ENCODE peak calls at places on chromosome 21, in seven cellular contexts. W is DND-41, B is body of pancreas, V is prostate gland, O is PC-3, M is thoracic aorta, J is cardiac muscle cell. A is an unnamed sample.

GRCh38 chr21:38643404-38644023 is 145.2 kb upstream of the ERG start:
- DNase-seq in W (no peak), B (no peak), V (no peak), O (no peak), M (no peak), J (no peak), A (no peak)

GRCh38 chr21:9758141-9758540 is 763.2 kb upstream of the TPTE start:
- DNase-seq in W (no peak), B (no peak), V (no peak), O (no peak), M (no peak), J (no peak), A (no peak)

GRCh38 chr21:38979271-38980196 is 173.8 kb downstream of the ETS2 start:
- DNase-seq in W (peak; percentile 85), B (peak; percentile 25), V (no peak), O (peak; percentile 35), M (no peak), J (peak; percentile 48), A (no peak)

GRCh38 chr21:38433516-38433915 is 64.8 kb downstream of the ERG start:
- DNase-seq in W (no peak), B (no peak), V (no peak), O (no peak), M (no peak), J (no peak), A (no peak)

GRCh38 chr21:42655797-42656770 is 2.7 kb downstream of the PDE9A start:
- DNase-seq in W (no peak), B (no peak), V (peak; percentile 39), O (peak; percentile 86), M (no peak), J (no peak), A (no peak)

GRCh38 chr21:15401331-15401730 is 328.5 kb upstream of the USP25 start:
- DNase-seq in W (no peak), B (no peak), V (no peak), O (no peak), M (no peak), J (no peak), A (no peak)

GRCh38 chr21:15015622-15016471 is 49.0 kb downstream of the NRIP1 start:
- DNase-seq in W (no peak), B (no peak), V (no peak), O (peak; percentile 79), M (no peak), J (peak; percentile 59), A (no peak)

GRCh38 chr21:28991861-28992525 is 684 bp downstream of the LTN1 start:
- DNase-seq in W (peak; percentile 11), B (no peak), V (peak; percentile 10), O (no peak), M (no peak), J (no peak), A (no peak)

GRCh38 chr21:29163381-29164115 is 33.1 kb downstream of the MAP3K7CL start:
- DNase-seq in W (no peak), B (peak; percentile 13), V (no peak), O (no peak), M (no peak), J (peak; percentile 70), A (peak; percentile 47)

GRCh38 chr21:29301703-29302102 is 3.0 kb downstream of the BACH1 start:
- DNase-seq in W (no peak), B (no peak), V (no peak), O (no peak), M (no peak), J (no peak), A (no peak)

GRCh38 chr21:29697555-29698193 is 242.1 kb downstream of the GRIK1 start:
- DNase-seq in W (no peak), B (no peak), V (no peak), O (no peak), M (no peak), J (no peak), A (no peak)

GRCh38 chr21:38455403-38455802 is 42.9 kb downstream of the ERG start:
- DNase-seq in W (no peak), B (no peak), V (no peak), O (no peak), M (no peak), J (peak; percentile 47), A (no peak)

GRCh38 chr21:41852151-41852928 is 26.8 kb downstream of the PRDM15 start:
- DNase-seq in W (no peak), B (no peak), V (no peak), O (no peak), M (no peak), J (no peak), A (no peak)

GRCh38 chr21:16280731-16281130 is 550.9 kb downstream of the USP25 start:
- DNase-seq in W (no peak), B (no peak), V (no peak), O (no peak), M (no peak), J (peak; percentile 19), A (no peak)

GRCh38 chr21:38787461-38788274 is 18.1 kb upstream of the ETS2 start:
- DNase-seq in W (peak; percentile 47), B (peak; percentile 94), V (peak; percentile 83), O (peak; percentile 99), M (no peak), J (no peak), A (no peak)

GRCh38 chr21:41318218-41318617 is 1.6 kb downstream of the FAM3B start:
- DNase-seq in W (no peak), B (no peak), V (no peak), O (no peak), M (no peak), J (no peak), A (no peak)

GRCh38 chr21:44286716-44287632 is 1.3 kb downstream of the AIRE start:
- DNase-seq in W (no peak), B (no peak), V (no peak), O (no peak), M (no peak), J (no peak), A (no peak)

GRCh38 chr21:37866027-37866426 is 50.2 kb downstream of the KCNJ6 start:
- DNase-seq in W (no peak), B (peak; percentile 35), V (no peak), O (no peak), M (no peak), J (no peak), A (no peak)

GRCh38 chr21:37974081-37974480 is 57.8 kb upstream of the KCNJ6 start:
- DNase-seq in W (no peak), B (no peak), V (no peak), O (peak; percentile 73), M (no peak), J (no peak), A (no peak)

GRCh38 chr21:29181799-29182470 is 51.5 kb downstream of the MAP3K7CL start:
- DNase-seq in W (no peak), B (peak; percentile 37), V (peak; percentile 60), O (peak; percentile 75), M (no peak), J (peak; percentile 89), A (no peak)

GRCh38 chr21:34122047-34122446 is 48.7 kb downstream of the MRPS6 start:
- DNase-seq in W (no peak), B (peak; percentile 42), V (peak; percentile 34), O (no peak), M (no peak), J (no peak), A (no peak)

GRCh38 chr21:26124421-26124833 is 46.1 kb downstream of the APP start:
- DNase-seq in W (no peak), B (no peak), V (no peak), O (no peak), M (no peak), J (peak; percentile 60), A (no peak)

GRCh38 chr21:32576011-32576410 is 9.3 kb downstream of the TCP10L start:
- DNase-seq in W (no peak), B (no peak), V (no peak), O (no peak), M (no peak), J (no peak), A (no peak)
- TF ChIP-seq CTCF in W (no peak), B (no peak), V (no peak), O (no peak), M (no peak), J (no peak), A (no peak)

DNA sequence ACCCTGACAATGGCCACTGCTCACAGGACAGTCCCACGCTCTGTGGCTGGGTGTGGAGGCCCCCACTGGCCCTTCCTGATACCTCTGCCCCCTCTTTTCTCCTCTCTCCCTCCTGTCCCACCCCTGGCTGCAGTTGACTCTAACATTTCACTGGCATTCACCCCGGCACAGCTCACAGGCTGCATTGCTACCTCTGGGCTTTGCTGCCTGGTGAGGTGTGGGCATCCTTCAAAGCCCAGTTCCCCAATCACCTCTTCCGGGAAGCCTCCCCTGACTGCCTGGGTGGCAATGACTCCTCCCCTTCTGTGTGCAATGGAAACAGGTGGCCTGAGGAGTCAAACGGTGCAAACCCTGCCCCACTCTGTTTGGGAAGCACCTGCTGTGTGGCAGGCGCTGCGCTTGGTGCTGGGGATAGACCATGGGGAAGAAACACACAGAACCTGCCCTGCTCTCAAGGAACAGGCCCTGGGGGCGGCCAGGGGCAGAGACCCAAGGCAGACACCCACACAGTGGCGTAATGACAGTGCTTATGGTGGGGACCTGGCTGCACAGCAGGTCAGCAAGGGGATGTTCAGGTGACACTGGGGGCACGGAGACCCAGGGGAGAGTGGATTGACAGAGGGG is 39.3 kb upstream of the POFUT2 start:
- DNase-seq in W (no peak), B (no peak), V (no peak), O (no peak), M (no peak), J (no peak), A (no peak)
- H3K4me1 ChIP-seq in W (no peaks in the 10 kb centered on the region), B (peaks cover 79% of the 10 kb centered on the region), V (no peaks in the 10 kb centered on the region), O (peaks cover 25% of the 10 kb centered on the region), M (peaks cover 50% of the 10 kb centered on the region), J (peaks cover 20% of the 10 kb centered on the region), A (peaks cover 6% of the 10 kb centered on the region)

GRCh38 chr21:36850372-36850771 is 116.1 kb downstream of the HLCS start:
- DNase-seq in W (no peak), B (no peak), V (no peak), O (no peak), M (no peak), J (no peak), A (no peak)
- TF ChIP-seq CTCF in W (no peak), B (no peak), V (no peak), O (no peak), M (no peak), J (no peak), A (no peak)

GRCh38 chr21:33022489-33022827 is 3.3 kb upstream of the OLIG2 start:
- DNase-seq in W (no peak), B (no peak), V (no peak), O (no peak), M (no peak), J (no peak), A (no peak)

GRCh38 chr21:33021667-33022066 is 4.1 kb upstream of the OLIG2 start:
- DNase-seq in W (no peak), B (no peak), V (no peak), O (no peak), M (no peak), J (no peak), A (no peak)

GRCh38 chr21:33023574-33024277 is 2.0 kb upstream of the OLIG2 start:
- DNase-seq in W (no peak), B (no peak), V (no peak), O (no peak), M (no peak), J (no peak), A (no peak)

GRCh38 chr21:33024278-33025103 is 1.2 kb upstream of the OLIG2 start:
- DNase-seq in W (no peak), B (no peak), V (no peak), O (no peak), M (no peak), J (no peak), A (no peak)

GRCh38 chr21:33022828-33023573 is 2.7 kb upstream of the OLIG2 start:
- DNase-seq in W (no peak), B (no peak), V (no peak), O (no peak), M (no peak), J (no peak), A (no peak)
- H3K4me1 ChIP-seq in W (peaks cover 9% of the 10 kb centered on the region), B (peaks cover 33% of the 10 kb centered on the region), V (no peaks in the 10 kb centered on the region), O (no peaks in the 10 kb centered on the region), M (peaks cover 35% of the 10 kb centered on the region), J (no peaks in the 10 kb centered on the region), A (no peaks in the 10 kb centered on the region)

A was measured in heart left ventricle.